ENCODE peak calls at places on chromosomes 16 and 17, in ten cellular contexts. Z is fibroblast of pulmonary artery, X is uterus, M is Peyer's patch, O is sigmoid colon, Y is spleen, G is AG10803, J is upper lobe of right lung, P is IMR-90, I is mammary epithelial cell. V is an unnamed sample.

GRCh38 chr17:801660-802059 is 19.5 kb downstream of the MRM3 start:
- DNase-seq in O (no peak), Y (no peak), G (no peak), Z (no peak), X (no peak), J (no peak), M (no peak), P (no peak), I (no peak), V (no peak)

GRCh38 chr16:87834015-87834667 is 35.2 kb downstream of the SLC7A5 start:
- DNase-seq in O (no peak), J (no peak), M (no peak), I (no peak), Z (no peak), Y (no peak), G (no peak), X (no peak), P (no peak), V (no peak)

GRCh38 chr16:48881272-48881671 is 271.3 kb upstream of the N4BP1 start:
- DNase-seq in P (no peak), X (no peak), O (no peak), Z (no peak), G (no peak), J (no peak), Y (no peak), I (no peak), M (no peak), V (no peak)

GRCh38 chr16:12675852-12676251 is 127.8 kb downstream of the CPPED1 start:
- DNase-seq in Z (peak), Y (no peak), P (peak), J (no peak), I (peak), X (no peak), M (no peak), O (no peak), G (peak), V (no peak)

GRCh38 chr16:83624436-83625120 is 183.2 kb upstream of the HSBP1 start:
- DNase-seq in X (no peak), M (no peak), O (no peak), Z (no peak), I (no peak), Y (no peak), G (no peak), J (no peak), P (no peak), V (no peak)

GRCh38 chr17:19659366-19660177 is 11.0 kb downstream of the ALDH3A2 start:
- DNase-seq in J (no peak), O (no peak), P (no peak), I (no peak), X (no peak), M (no peak), G (no peak), Z (no peak), Y (no peak), V (no peak)

GRCh38 chr16:58021661-58022551 is 3.6 kb upstream of the MMP15 start:
- DNase-seq in O (no peak), G (peak), Z (peak), M (no peak), X (no peak), I (peak), P (peak), Y (peak), J (peak), V (peak)

GRCh38 chr17:61335105-61335844 is 64.4 kb upstream of the TBX2 start:
- DNase-seq in Z (peak), X (no peak), Y (peak), I (no peak), O (no peak), J (no peak), P (peak), G (no peak), M (no peak), V (no peak)

GRCh38 chr16:29899516-29900101 is at the start of gene SEZ6L2:
- DNase-seq in Z (peak), Y (no peak), I (peak), J (peak), X (no peak), G (peak), M (peak), O (no peak), P (peak), V (peak)

GRCh38 chr16:1903845-1904820 is 14.1 kb downstream of the HS3ST6 start:
- DNase-seq in P (no peak), J (peak), I (no peak), O (no peak), G (peak), Z (peak), Y (no peak), M (no peak), X (no peak), V (no peak)

GRCh38 chr16:89166696-89167424 is 4.7 kb upstream of the CDH15 start:
- DNase-seq in G (no peak), Z (no peak), P (no peak), O (no peak), Y (no peak), X (no peak), J (no peak), M (no peak), I (no peak), V (no peak)

GRCh38 chr17:74165811-74166365 is 37.6 kb upstream of the RPL38 start:
- DNase-seq in G (no peak), Z (no peak), O (peak), P (no peak), M (no peak), X (no peak), Y (no peak), J (peak), I (no peak), V (no peak)

GRCh38 chr16:69724414-69724873 is 1.9 kb downstream of the NQO1 start:
- DNase-seq in X (no peak), P (no peak), Z (no peak), I (no peak), O (no peak), G (no peak), Y (peak), M (peak), J (no peak), V (no peak)

GRCh38 chr17:64326420-64327054 is 63.5 kb upstream of the TEX2 start:
- DNase-seq in I (peak), J (peak), O (peak), G (peak), Z (peak), P (no peak), Y (peak), M (peak), X (peak), V (peak)

GRCh38 chr16:78684040-78684611 is 584.7 kb downstream of the WWOX start:
- DNase-seq in M (peak), P (peak), X (peak), G (peak), Y (no peak), O (peak), J (no peak), I (peak), Z (peak), V (peak)

GRCh38 chr17:67202503-67202902 is 42.5 kb downstream of the HELZ start:
- DNase-seq in I (no peak), G (no peak), Z (no peak), Y (no peak), O (no peak), X (no peak), M (no peak), J (no peak), P (no peak), V (no peak)

GRCh38 chr16:48892884-48893283 is 282.9 kb upstream of the N4BP1 start:
- DNase-seq in Y (no peak), Z (no peak), X (no peak), G (no peak), M (no peak), I (no peak), J (no peak), O (no peak), P (no peak), V (no peak)

GRCh38 chr17:47831934-47832327 is 461 bp downstream of the LRRC46 start:
- DNase-seq in J (no peak), Z (no peak), G (no peak), P (no peak), O (no peak), Y (no peak), I (no peak), M (no peak), X (no peak), V (no peak)

GRCh38 chr16:49556252-49557069 is 182.9 kb downstream of the C16orf78 start:
- DNase-seq in X (no peak), P (peak), G (peak), I (no peak), Y (peak), Z (peak), J (no peak), O (no peak), M (no peak), V (no peak)

GRCh38 chr16:17252064-17252463 is 218.7 kb downstream of the XYLT1 start:
- DNase-seq in J (no peak), G (peak), X (no peak), O (no peak), M (no peak), Y (no peak), P (no peak), I (no peak), Z (no peak), V (no peak)

GRCh38 chr16:86946396-86946795 is 368.0 kb downstream of the FOXL1 start:
- DNase-seq in Y (no peak), G (peak), P (peak), M (no peak), J (peak), O (no peak), X (no peak), I (no peak), Z (no peak), V (no peak)

GRCh38 chr16:85253127-85253941 is 141.1 kb upstream of the CIBAR2 start:
- DNase-seq in O (peak), M (peak), Y (peak), I (no peak), Z (peak), G (peak), P (peak), J (peak), X (peak), V (peak)

GRCh38 chr17:37358830-37359681 is 16.7 kb upstream of the C17orf78 start:
- DNase-seq in Z (peak), Y (peak), O (peak), X (peak), G (peak), P (peak), J (peak), M (peak), I (peak), V (peak)

GRCh38 chr16:69106491-69107291 is 1.2 kb downstream of the HAS3 start:
- DNase-seq in P (no peak), Z (no peak), J (no peak), I (peak), Y (peak), M (no peak), O (no peak), G (no peak), X (no peak), V (no peak)

GRCh38 chr16:12798846-12799245 is 4.8 kb downstream of the CPPED1 start:
- DNase-seq in I (no peak), Y (no peak), P (no peak), Z (no peak), M (no peak), X (no peak), O (no peak), J (no peak), G (no peak), V (no peak)

GRCh38 chr16:620700-621525 is 9.9 kb upstream of the WFIKKN1 start:
- DNase-seq in G (no peak), X (no peak), O (no peak), Z (no peak), J (no peak), P (no peak), I (no peak), M (no peak), Y (no peak), V (peak)

GRCh38 chr17:67733371-67733770 is 15.6 kb downstream of the NOL11 start:
- DNase-seq in G (no peak), J (no peak), M (no peak), X (no peak), Y (no peak), Z (no peak), P (no peak), O (no peak), I (no peak), V (no peak)

GRCh38 chr16:64305663-64306062 is 816.2 kb downstream of the CDH11 start:
- DNase-seq in J (no peak), P (no peak), O (no peak), Z (no peak), G (no peak), I (no peak), M (no peak), X (no peak), Y (no peak), V (no peak)

GRCh38 chr17:39002991-39003715 is 36.0 kb upstream of the FBXO47 start:
- DNase-seq in M (peak), Y (no peak), O (peak), X (peak), G (peak), I (no peak), J (peak), Z (peak), P (no peak), V (no peak)

GRCh38 chr16:30644334-30644830 is 6.4 kb upstream of the PRR14 start:
- DNase-seq in J (no peak), M (no peak), I (no peak), P (no peak), O (no peak), G (no peak), X (no peak), Y (no peak), Z (no peak), V (no peak)

GRCh38 chr17:17419166-17419565 is 57.6 kb upstream of the MED9 start:
- DNase-seq in P (no peak), G (no peak), M (no peak), O (peak), I (no peak), Y (no peak), X (no peak), J (peak), Z (no peak), V (no peak)

GRCh38 chr17:81976332-81977210 is 858 bp upstream of the ASPSCR1 start:
- DNase-seq in M (peak), J (peak), P (no peak), Y (peak), Z (no peak), O (no peak), X (no peak), I (no peak), G (no peak), V (peak)

GRCh38 chr17:81980752-81981239 is 3.4 kb downstream of the ASPSCR1 start:
- DNase-seq in G (no peak), X (no peak), O (no peak), J (no peak), I (no peak), Y (no peak), P (no peak), M (no peak), Z (no peak), V (no peak)

GRCh38 chr17:81980122-81980521 is 2.7 kb downstream of the ASPSCR1 start:
- DNase-seq in J (no peak), Z (no peak), O (no peak), G (no peak), Y (no peak), P (no peak), X (no peak), M (no peak), I (no peak), V (no peak)

GRCh38 chr17:81977211-81978091 is at the start of gene ASPSCR1:
- DNase-seq in Z (peak), Y (peak), P (peak), X (peak), M (peak), J (peak), G (peak), I (peak), O (peak), V (peak)

GRCh38 chr17:81978901-81979298 is 1.5 kb downstream of the ASPSCR1 start:
- DNase-seq in Z (no peak), G (no peak), Y (no peak), X (no peak), M (no peak), O (no peak), I (no peak), P (no peak), J (no peak), V (no peak)
- H3K4me3 ChIP-seq in Z (no peak), G (no peak), Y (no peak), X (no peak), M (peak), O (no peak), I (no peak), P (no peak), J (peak), V (no peak)

DNA sequence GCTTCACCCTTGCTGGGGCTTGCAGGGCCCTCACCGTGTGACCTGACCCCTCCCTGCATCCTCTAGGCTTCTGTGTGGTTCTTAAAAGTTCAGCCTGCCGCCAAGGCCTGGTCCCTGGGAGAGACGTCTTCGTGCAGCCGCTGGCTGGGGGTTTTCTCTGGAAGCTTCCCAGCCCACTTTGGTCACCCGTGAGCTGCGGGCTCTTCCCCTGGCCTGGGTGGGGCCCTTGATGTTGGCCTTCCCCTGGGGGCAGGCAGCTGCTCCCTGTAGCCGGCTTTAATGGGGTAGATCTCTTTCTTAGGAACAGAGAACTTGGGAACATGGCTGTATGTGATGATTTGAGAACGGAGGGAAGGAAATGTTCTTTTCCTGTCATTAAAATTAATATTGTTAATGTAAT is 32.7 kb downstream of the ZNF750 start:
- DNase-seq in Y (no peak), J (no peak), Z (no peak), M (no peak), X (no peak), G (no peak), P (no peak), O (no peak), I (no peak), V (no peak)
- TF ChIP-seq CTCF in Y (no peak), J (no peak), Z (no peak), M (no peak), X (no peak), G (no peak), P (no peak), O (no peak), I (no peak), V (no peak)

DNA sequence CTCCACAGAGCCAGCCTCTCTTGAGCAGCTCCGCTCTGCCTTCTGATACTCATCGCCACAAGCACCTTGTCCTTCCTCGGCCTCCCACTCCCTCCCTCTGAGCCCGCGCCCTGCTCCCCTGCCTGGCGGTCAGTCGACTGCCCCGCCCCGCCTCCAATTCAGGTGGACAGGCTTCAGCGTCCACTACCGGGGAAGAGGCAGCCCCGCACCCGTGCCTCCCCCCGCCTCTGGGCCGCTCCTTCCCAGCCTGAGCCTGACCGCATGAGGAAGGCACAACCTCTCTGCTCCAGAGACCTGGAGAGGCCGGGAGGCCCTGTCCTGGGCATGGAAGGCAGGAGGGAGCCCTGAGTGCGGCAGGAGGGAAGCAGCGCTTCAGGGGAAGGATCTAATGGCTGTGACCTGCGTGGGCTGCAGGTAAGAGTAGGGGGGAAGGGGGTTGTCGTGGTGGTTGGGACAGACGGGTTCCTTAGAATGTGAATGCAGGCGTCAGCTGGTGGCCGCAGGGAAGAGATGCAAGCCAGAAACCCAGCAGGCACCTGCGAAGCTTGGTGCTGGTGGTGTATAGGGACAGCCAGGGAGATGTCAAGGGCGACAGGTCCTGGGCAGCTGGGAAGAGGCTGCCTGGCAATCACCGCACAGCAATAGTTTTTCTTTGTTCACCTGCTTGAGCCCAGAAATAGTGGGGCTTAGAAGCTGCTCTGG is 3.0 kb upstream of the SLC6A4 start:
- DNase-seq in X (no peak), G (no peak), Y (peak), P (no peak), Z (no peak), O (no peak), I (no peak), J (peak), M (no peak), V (no peak)
- H3K4me3 ChIP-seq in X (no peak), G (no peak), Y (no peak), P (no peak), Z (no peak), O (no peak), I (no peak), J (peak), M (no peak), V (no peak)

GRCh38 chr17:29117440-29117753 is 62.8 kb downstream of the MYO18A start:
- DNase-seq in I (no peak), J (no peak), O (no peak), P (no peak), Z (no peak), M (no peak), X (no peak), Y (no peak), G (no peak), V (no peak)
- TF ChIP-seq CTCF in I (no peak), J (peak), O (no peak), P (no peak), Z (no peak), M (no peak), X (no peak), Y (peak), G (no peak), V (no peak)

DNA sequence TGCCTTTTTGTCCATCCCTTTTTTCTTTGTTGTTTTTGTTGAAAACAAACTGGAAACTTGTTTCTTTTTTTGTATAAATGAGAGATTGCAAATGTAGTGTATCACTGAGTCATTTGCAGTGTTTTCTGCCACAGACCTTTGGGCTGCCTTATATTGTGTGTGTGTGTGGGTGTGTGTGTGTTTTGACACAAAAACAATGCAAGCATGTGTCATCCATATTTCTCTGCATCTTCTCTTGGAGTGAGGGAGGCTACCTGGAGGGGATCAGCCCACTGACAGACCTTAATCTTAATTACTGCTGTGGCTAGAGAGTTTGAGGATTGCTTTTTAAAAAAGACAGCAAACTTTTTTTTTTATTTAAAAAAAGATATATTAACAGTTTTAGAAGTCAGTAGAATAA is 4.9 kb downstream of the SOX9 start:
- DNase-seq in M (no peak), O (no peak), Y (no peak), Z (peak), X (no peak), P (peak), J (no peak), G (no peak), I (peak), V (peak)
- H3K4me3 ChIP-seq in M (no peak), O (no peak), Y (no peak), Z (no peak), X (no peak), P (no peak), J (no peak), G (no peak), I (no peak), V (no peak)

GRCh38 chr17:58136669-58137279 is 11.4 kb upstream of the OR4D1 start:
- DNase-seq in Z (no peak), P (no peak), G (no peak), O (no peak), Y (no peak), I (no peak), M (no peak), X (no peak), J (no peak), V (peak)
- TF ChIP-seq CTCF in Z (peak), P (peak), G (peak), O (no peak), Y (no peak), I (peak), M (no peak), X (no peak), J (peak), V (peak)

V was measured in epithelial cell of esophagus.